ENCODE peak calls at places on chromosomes 5 and 9, in seven cellular contexts. U, I, E, O, D, A and H are unnamed samples.

GRCh38 chr5:91401175-91401574 is 18.1 kb upstream of the ARRDC3 start:
- DNase-seq in D (no peak), U (no peak), O (no peak), I (no peak), A (no peak), E (no peak), H (no peak)

GRCh38 chr9:136443687-136444086 is 4.0 kb upstream of the INPP5E start:
- DNase-seq in I (no peak), O (no peak), E (no peak), D (no peak), A (no peak), U (no peak), H (no peak)

GRCh38 chr5:161541-162110 is 29.7 kb upstream of the LRRC14B start:
- DNase-seq in D (no peak), O (no peak), A (no peak), U (no peak), I (no peak), E (no peak), H (no peak)

GRCh38 chr9:120383999-120384924 is 195.7 kb downstream of the CDK5RAP2 start:
- DNase-seq in U (peak), A (no peak), E (no peak), D (no peak), O (peak), I (no peak), H (no peak)

GRCh38 chr5:41788800-41789395 is 81.3 kb downstream of the OXCT1 start:
- DNase-seq in A (no peak), E (no peak), O (no peak), D (no peak), I (no peak), U (peak), H (no peak)

GRCh38 chr5:124453221-124454032 is 293.0 kb downstream of the ZNF608 start:
- DNase-seq in D (no peak), E (peak), U (peak), I (no peak), A (peak), O (no peak), H (no peak)

GRCh38 chr9:86865957-86866356 is 81.3 kb downstream of the GAS1 start:
- DNase-seq in A (no peak), D (no peak), E (no peak), O (no peak), U (no peak), I (no peak), H (no peak)

GRCh38 chr9:126487856-126488255 is 125.9 kb upstream of the LMX1B start:
- DNase-seq in E (no peak), A (no peak), D (no peak), I (no peak), U (no peak), O (no peak), H (no peak)

GRCh38 chr5:132493241-132493640 is 2.7 kb upstream of the IRF1 start:
- DNase-seq in U (no peak), D (peak), E (no peak), A (no peak), I (no peak), O (peak), H (no peak)

GRCh38 chr9:13778486-13779110 is 499.1 kb upstream of the MPDZ start:
- DNase-seq in O (no peak), E (no peak), A (no peak), U (peak), I (no peak), D (no peak), H (no peak)

GRCh38 chr5:129077433-129078075 is 17.0 kb upstream of the ISOC1 start:
- DNase-seq in O (no peak), D (no peak), A (no peak), I (no peak), U (no peak), E (no peak), H (no peak)

GRCh38 chr5:128988476-128988875 is 23.2 kb downstream of the SLC27A6 start:
- DNase-seq in D (no peak), U (no peak), I (no peak), E (no peak), O (no peak), A (no peak), H (no peak)

GRCh38 chr5:96871686-96872085 is 4.6 kb upstream of the ERAP2 start:
- DNase-seq in D (no peak), A (no peak), O (no peak), E (no peak), I (no peak), U (no peak), H (no peak)

GRCh38 chr5:32690153-32690552 is 21.0 kb upstream of the NPR3 start:
- DNase-seq in E (no peak), D (no peak), A (no peak), O (no peak), U (no peak), I (no peak), H (no peak)

GRCh38 chr5:128706269-128706668 is 168.2 kb upstream of the FBN2 start:
- DNase-seq in I (no peak), A (no peak), E (no peak), D (no peak), O (no peak), U (no peak), H (no peak)

GRCh38 chr9:86732514-86732913 is 214.8 kb downstream of the GAS1 start:
- DNase-seq in E (peak), A (no peak), D (peak), O (peak), I (no peak), U (peak), H (no peak)

GRCh38 chr9:108565651-108566378 is 290.0 kb downstream of the ACTL7B start:
- DNase-seq in I (no peak), E (peak), D (no peak), U (peak), A (no peak), O (peak), H (peak)

GRCh38 chr9:84002344-84002743 is 21.7 kb downstream of the RMI1 start:
- DNase-seq in U (peak), D (no peak), O (no peak), E (peak), A (no peak), I (no peak), H (no peak)

GRCh38 chr5:84287964-84288363 is 96.7 kb downstream of the EDIL3 start:
- DNase-seq in D (no peak), E (peak), A (no peak), O (no peak), I (no peak), U (peak), H (peak)

GRCh38 chr9:106745457-106745856 is 117.5 kb upstream of the ZNF462 start:
- DNase-seq in A (no peak), O (no peak), E (no peak), U (peak), D (no peak), I (no peak), H (no peak)

GRCh38 chr5:112186401-112186990 is 232.6 kb downstream of the EPB41L4A start:
- DNase-seq in O (no peak), D (no peak), I (no peak), A (no peak), E (peak), U (peak), H (peak)

GRCh38 chr5:9207820-9208418 is 338.0 kb downstream of the SEMA5A start:
- DNase-seq in I (no peak), O (no peak), U (peak), D (no peak), E (peak), A (no peak), H (peak)

GRCh38 chr9:125484632-125485282 is 222.3 kb downstream of the MAPKAP1 start:
- DNase-seq in D (no peak), A (no peak), O (no peak), I (no peak), U (peak), E (peak), H (no peak)

GRCh38 chr5:98933446-98934072 is 4.8 kb upstream of the CHD1 start:
- DNase-seq in O (no peak), D (no peak), A (no peak), I (no peak), U (no peak), E (no peak), H (no peak)

GRCh38 chr5:74361406-74362358 is 278.8 kb downstream of the ENC1 start:
- DNase-seq in O (no peak), U (no peak), I (no peak), A (no peak), D (no peak), E (no peak), H (no peak)

GRCh38 chr5:107954254-107954653 is 283.5 kb upstream of the EFNA5 start:
- DNase-seq in U (no peak), E (no peak), I (no peak), D (no peak), A (no peak), O (no peak), H (no peak)

GRCh38 chr9:17824191-17824926 is 245.5 kb downstream of the SH3GL2 start:
- DNase-seq in I (no peak), E (no peak), U (no peak), A (no peak), D (no peak), O (no peak), H (no peak)

GRCh38 chr9:96875460-96876142 is 21.3 kb upstream of the ZNF782 start:
- DNase-seq in D (no peak), U (peak), I (no peak), O (no peak), A (peak), E (peak), H (peak)